ENCODE peak calls at places on chromosomes 5 and 9, in ten cellular contexts. M, J, D, E, R, W, O, C, V and F are unnamed samples.

GRCh38 chr5:102294996-102295395 is 1.1 kb downstream of the SLCO4C1 start:
- DNase-seq in M (no peak), J (no peak), D (no peak), E (no peak), R (no peak), W (no peak), O (no peak), C (no peak), V (no peak), F (peak; percentile 3)

GRCh38 chr5:37899037-37899436 is 59.2 kb upstream of the GDNF start:
- DNase-seq in M (no peak), J (no peak), D (no peak), E (no peak), R (no peak), W (no peak), O (no peak), C (no peak), V (no peak), F (no peak)

GRCh38 chr5:106780355-106780754 is 890.4 kb downstream of the EFNA5 start:
- DNase-seq in M (no peak), J (no peak), D (no peak), E (no peak), R (no peak), W (no peak), O (no peak), C (no peak), V (no peak), F (no peak)

GRCh38 chr5:62066878-62067277 is 239.1 kb upstream of the KIF2A start:
- DNase-seq in M (no peak), J (no peak), D (no peak), E (no peak), R (no peak), W (no peak), O (no peak), C (no peak), V (no peak), F (no peak)

GRCh38 chr9:134163374-134164196 is 779 bp downstream of the RNU6ATAC start:
- DNase-seq in M (peak; percentile 17), J (peak; percentile 65), D (no peak), E (peak; percentile 71), R (peak; percentile 86), W (peak; percentile 42), O (peak; percentile 51), C (no peak), V (no peak), F (peak; percentile 57)

GRCh38 chr5:80246995-80247729 is 8.7 kb downstream of the SERINC5 start:
- DNase-seq in M (peak; percentile 15), J (no peak), D (no peak), E (peak; percentile 37), R (no peak), W (peak; percentile 72), O (peak; percentile 85), C (peak; percentile 95), V (no peak), F (peak; percentile 82)

GRCh38 chr5:135308245-135308644 is 90.8 kb downstream of the MACROH2A1 start:
- DNase-seq in M (no peak), J (no peak), D (no peak), E (no peak), R (no peak), W (peak; percentile 52), O (peak; percentile 65), C (no peak), V (no peak), F (no peak)

GRCh38 chr5:9932770-9933169 is 302.6 kb upstream of the TAS2R1 start:
- DNase-seq in M (no peak), J (no peak), D (no peak), E (no peak), R (no peak), W (no peak), O (peak; percentile 12), C (no peak), V (no peak), F (no peak)